ENCODE peak calls at places on chromosomes 3 and 15, in six cellular contexts. F is T-cell; W is H54; Y is kidney glomerular epithelial cell; M is NT2/D1; I is stimulated activated naive CD8-positive, alpha-beta T cell treated with anti-CD3 and anti-CD28 coated beads, Interleukin-15, Interleukin-2, amounts not matched to agents 100 U/mL and 50 U/mL, for 24 hours. X is an unnamed sample.

GRCh38 chr3:84126160-84126559 is 832.6 kb upstream of the CADM2 start:
- DNase-seq in Y (no peak), W (no peak), F (no peak), I (no peak), M (no peak), X (no peak)

GRCh38 chr3:24197809-24198208 is 252.7 kb downstream of the NR1D2 start:
- DNase-seq in F (no peak), W (no peak), I (no peak), Y (no peak), M (no peak), X (no peak)

GRCh38 chr3:48661501-48662139 is 1.1 kb downstream of the CELSR3 start:
- DNase-seq in Y (peak), W (no peak), M (no peak), I (peak), F (peak), X (peak)

GRCh38 chr3:115248274-115248673 is 101.2 kb upstream of the ZBTB20 start:
- DNase-seq in I (no peak), F (no peak), Y (no peak), M (no peak), W (no peak), X (no peak)

GRCh38 chr3:187963677-187964385 is 190.1 kb upstream of the LPP start:
- DNase-seq in M (no peak), F (no peak), Y (no peak), I (no peak), W (no peak), X (no peak)

GRCh38 chr3:178804606-178805005 is 267.0 kb downstream of the ZMAT3 start:
- DNase-seq in I (no peak), Y (no peak), M (no peak), F (no peak), W (no peak), X (no peak)

GRCh38 chr15:75061272-75061671 is 37.9 kb downstream of the PPCDC start:
- DNase-seq in I (no peak), Y (no peak), F (no peak), M (no peak), W (no peak), X (no peak)

GRCh38 chr15:66294932-66295235 is 1.5 kb downstream of the DIS3L start:
- DNase-seq in F (no peak), W (peak), Y (no peak), M (no peak), I (no peak), X (no peak)

GRCh38 chr3:13379191-13379830 is 40.8 kb downstream of the NUP210 start:
- DNase-seq in F (no peak), M (no peak), I (no peak), Y (peak), W (peak), X (no peak)

GRCh38 chr3:46344476-46344875 is 9.4 kb upstream of the CCR2 start:
- DNase-seq in I (no peak), W (no peak), F (no peak), Y (no peak), M (no peak), X (no peak)

GRCh38 chr3:190697901-190698300 is 164.6 kb downstream of the GMNC start:
- DNase-seq in I (no peak), F (no peak), Y (peak), M (no peak), W (no peak), X (no peak)

GRCh38 chr3:108420926-108421325 is 89.5 kb downstream of the MYH15 start:
- DNase-seq in F (no peak), M (no peak), W (peak), Y (peak), I (no peak), X (no peak)

GRCh38 chr3:187066228-187066995 is 72.9 kb downstream of the RPL39L start:
- DNase-seq in F (peak), I (peak), Y (peak), W (peak), M (peak), X (peak)

GRCh38 chr3:152202976-152203626 is 65.6 kb upstream of the MBNL1 start:
- DNase-seq in Y (no peak), W (no peak), M (no peak), I (no peak), F (no peak), X (no peak)

GRCh38 chr3:185175370-185175987 is 22.6 kb upstream of the C3orf70 start:
- DNase-seq in W (no peak), I (no peak), M (no peak), Y (no peak), F (no peak), X (no peak)

GRCh38 chr3:190323241-190323617 is 983 bp upstream of the CLDN1 start:
- DNase-seq in M (no peak), I (no peak), W (no peak), F (no peak), Y (peak), X (no peak)

X was measured in activated T-helper 2 cell treated with anti-CD3 and anti-CD28 coated beads, Interferon-gamma antibody, Interleukin-2, Interleukin-4, amounts not matched to agents 10 μg/mL and 5 μg/mL and 100 μg/mL, durations not matched to agents 14 hours and 24 hours and 36 hours.